ENCODE peak calls at places on chromosomes 6 and 20, in eight cellular contexts. Y, W, I, X, V, N, U and H are unnamed samples.

GRCh38 chr20:57124346-57124745 is 142.1 kb downstream of the BMP7 start:
- DNase-seq in Y (no peak), W (no peak), I (no peak), X (no peak), V (no peak), N (no peak), U (no peak), H (no peak)

GRCh38 chr6:79373246-79373645 is 138.8 kb upstream of the HMGN3 start:
- DNase-seq in Y (no peak), W (no peak), I (no peak), X (no peak), V (no peak), N (no peak), U (no peak), H (no peak)

GRCh38 chr20:32017711-32018251 is 7.5 kb downstream of the CCM2L start:
- DNase-seq in Y (no peak), W (peak; percentile 93), I (no peak), X (peak; percentile 28), V (peak; percentile 98), N (no peak), U (peak; percentile 97), H (no peak)

GRCh38 chr20:17419459-17419858 is 111.7 kb downstream of the BFSP1 start:
- DNase-seq in Y (no peak), W (no peak), I (no peak), X (no peak), V (no peak), N (no peak), U (no peak), H (no peak)

GRCh38 chr6:109804020-109804419 is 112.9 kb downstream of the FIG4 start:
- DNase-seq in Y (peak; percentile 18), W (no peak), I (no peak), X (no peak), V (no peak), N (no peak), U (no peak), H (no peak)

GRCh38 chr6:68391953-68392352 is 243.1 kb upstream of the ADGRB3 start:
- DNase-seq in Y (no peak), W (no peak), I (no peak), X (no peak), V (no peak), N (no peak), U (no peak), H (no peak)

GRCh38 chr20:49385471-49385870 is 97.0 kb downstream of the KCNB1 start:
- DNase-seq in Y (peak; percentile 22), W (peak; percentile 71), I (no peak), X (peak; percentile 33), V (peak; percentile 43), N (peak; percentile 3), U (peak; percentile 71), H (no peak)

GRCh38 chr20:45897289-45897688 is 6.2 kb downstream of the CTSA start:
- DNase-seq in Y (no peak), W (no peak), I (no peak), X (no peak), V (no peak), N (no peak), U (no peak), H (no peak)

GRCh38 chr20:47774081-47774777 is 11.1 kb downstream of the SULF2 start:
- DNase-seq in Y (no peak), W (peak; percentile 38), I (no peak), X (no peak), V (no peak), N (no peak), U (no peak), H (no peak)

GRCh38 chr6:142702501-142703460 is 242.2 kb downstream of the HIVEP2 start:
- DNase-seq in Y (no peak), W (peak; percentile 17), I (no peak), X (peak; percentile 27), V (no peak), N (no peak), U (peak; percentile 67), H (no peak)

GRCh38 chr6:12886961-12887775 is 170.6 kb downstream of the PHACTR1 start:
- DNase-seq in Y (no peak), W (peak; percentile 55), I (no peak), X (peak; percentile 1), V (peak; percentile 65), N (peak; percentile 42), U (peak; percentile 62), H (no peak)

GRCh38 chr20:34604980-34605788 is 46.7 kb downstream of the MAP1LC3A start:
- DNase-seq in Y (peak; percentile 83), W (no peak), I (no peak), X (no peak), V (no peak), N (peak; percentile 20), U (no peak), H (no peak)

GRCh38 chr6:12026120-12026519 is 14.0 kb downstream of the HIVEP1 start:
- DNase-seq in Y (no peak), W (no peak), I (no peak), X (no peak), V (no peak), N (no peak), U (no peak), H (no peak)

GRCh38 chr20:59810376-59811187 is 122.9 kb downstream of the SYCP2 start:
- DNase-seq in Y (no peak), W (peak; percentile 90), I (no peak), X (no peak), V (peak; percentile 28), N (no peak), U (peak; percentile 37), H (no peak)

GRCh38 chr6:40585661-40586269 is 1.4 kb downstream of the LRFN2 start:
- DNase-seq in Y (no peak), W (peak; percentile 76), I (no peak), X (no peak), V (peak; percentile 73), N (no peak), U (peak; percentile 91), H (no peak)

GRCh38 chr6:106525111-106525884 is 104.0 kb downstream of the RTN4IP1 start:
- DNase-seq in Y (no peak), W (no peak), I (no peak), X (peak; percentile 54), V (no peak), N (no peak), U (no peak), H (no peak)
- H3K9ac ChIP-seq in Y (no peak overlapping the region), W (no peak overlapping the region), I (peak overlapping the region; percentile 66), X (peak overlapping the region; percentile 65), V (no peak overlapping the region), N (no peak overlapping the region), U (no peak overlapping the region), H (peak overlapping the region; percentile 81)

DNA sequence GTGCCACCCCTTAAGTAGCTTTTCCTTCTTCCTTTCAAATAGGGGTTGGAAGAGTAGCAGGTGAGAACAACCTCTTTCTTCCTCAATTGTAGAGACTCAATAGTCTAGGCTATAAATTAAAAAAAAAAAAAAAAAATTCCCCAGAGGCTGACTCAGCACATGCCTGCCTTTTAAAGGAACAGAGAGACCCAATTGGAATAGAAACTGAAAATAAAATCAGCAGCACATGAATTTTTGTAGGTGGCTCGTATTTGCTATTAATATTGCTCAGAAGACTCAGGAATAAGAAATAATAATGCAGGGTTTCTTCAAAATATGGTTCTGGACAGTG is 19.3 kb downstream of the TOP1 start:
- DNase-seq in Y (no peak), W (no peak), I (no peak), X (peak; percentile 59), V (no peak), N (no peak), U (no peak), H (no peak)
- H3K9ac ChIP-seq in Y (no peak overlapping the region), W (no peak overlapping the region), I (no peak overlapping the region), X (no peak overlapping the region), V (no peak overlapping the region), N (no peak overlapping the region), U (no peak overlapping the region), H (peak overlapping the region; percentile 19)

GRCh38 chr6:130982060-130982459 is 81.0 kb downstream of the EPB41L2 start:
- DNase-seq in Y (no peak), W (no peak), I (no peak), X (no peak), V (no peak), N (no peak), U (no peak), H (no peak)

GRCh38 chr6:130982941-130983456 is 80.0 kb downstream of the EPB41L2 start:
- DNase-seq in Y (peak; percentile 44), W (no peak), I (no peak), X (no peak), V (no peak), N (no peak), U (no peak), H (no peak)

GRCh38 chr6:130980310-130981032 is 82.6 kb downstream of the EPB41L2 start:
- DNase-seq in Y (no peak), W (no peak), I (no peak), X (no peak), V (no peak), N (no peak), U (no peak), H (no peak)

GRCh38 chr6:130978660-130979396 is 84.2 kb downstream of the EPB41L2 start:
- DNase-seq in Y (no peak), W (no peak), I (no peak), X (no peak), V (no peak), N (no peak), U (no peak), H (no peak)

DNA sequence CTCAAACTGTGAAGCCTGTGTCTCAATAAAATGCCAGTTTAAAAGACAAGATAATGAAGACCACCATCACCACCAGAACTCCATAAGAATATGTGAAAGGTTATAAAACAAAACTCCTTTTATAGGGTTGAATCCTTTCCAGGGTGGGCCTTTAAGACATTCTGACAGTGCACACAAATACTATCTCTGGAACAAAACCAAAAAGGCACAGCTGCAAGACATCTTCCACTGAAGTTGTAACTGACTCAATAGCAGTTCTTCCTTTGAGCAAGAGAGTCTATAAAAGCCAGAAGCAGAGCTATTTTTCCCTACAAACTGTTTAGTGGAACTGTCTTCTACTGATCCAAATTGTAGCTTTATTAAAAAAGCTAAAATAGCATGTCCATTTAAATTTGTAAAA is 81.6 kb downstream of the EPB41L2 start:
- DNase-seq in Y (peak; percentile 84), W (no peak), I (peak; percentile 42), X (no peak), V (no peak), N (peak; percentile 47), U (no peak), H (no peak)
- H3K9ac ChIP-seq in Y (no peak overlapping the region), W (no peak overlapping the region), I (peak overlapping the region; percentile 32), X (no peak overlapping the region), V (no peak overlapping the region), N (no peak overlapping the region), U (no peak overlapping the region), H (no peak overlapping the region)

GRCh38 chr20:62430311-62430853 is 3.0 kb upstream of the RBBP8NL start:
- DNase-seq in Y (no peak), W (no peak), I (no peak), X (no peak), V (no peak), N (no peak), U (no peak), H (no peak)

GRCh38 chr20:62428396-62429160 is 1.2 kb upstream of the RBBP8NL start:
- DNase-seq in Y (no peak), W (no peak), I (no peak), X (no peak), V (no peak), N (no peak), U (no peak), H (no peak)

GRCh38 chr20:62428008-62428384 is 657 bp upstream of the RBBP8NL start:
- DNase-seq in Y (no peak), W (no peak), I (no peak), X (no peak), V (no peak), N (no peak), U (no peak), H (no peak)

GRCh38 chr20:62430871-62431447 is 3.6 kb upstream of the RBBP8NL start:
- DNase-seq in Y (no peak), W (no peak), I (no peak), X (no peak), V (no peak), N (no peak), U (no peak), H (no peak)

GRCh38 chr20:62429455-62430310 is 2.3 kb upstream of the RBBP8NL start:
- DNase-seq in Y (no peak), W (no peak), I (no peak), X (no peak), V (no peak), N (no peak), U (no peak), H (no peak)
- H3K9ac ChIP-seq in Y (no peak overlapping the region), W (no peak overlapping the region), I (no peak overlapping the region), X (no peak overlapping the region), V (no peak overlapping the region), N (no peak overlapping the region), U (no peak overlapping the region), H (no peak overlapping the region)